ENCODE peak calls at places on chromosomes 1 and 21, in nine cellular contexts. R, G, F, D, B, P, W, O and J are unnamed samples.

GRCh38 chr1:165445388-165445787 is 462 bp upstream of the RXRG start:
- DNase-seq in R (no peak), G (no peak), F (no peak), D (no peak), B (no peak), P (no peak), W (no peak), O (no peak), J (no peak)

GRCh38 chr21:31557421-31557955 is 102.0 kb upstream of the SOD1 start:
- DNase-seq in R (no peak), G (no peak), F (no peak), D (no peak), B (no peak), P (peak; percentile 56), W (no peak), O (no peak), J (no peak)

GRCh38 chr1:171210355-171210754 is 25.3 kb downstream of the FMO2 start:
- DNase-seq in R (no peak), G (no peak), F (no peak), D (peak; percentile 83), B (no peak), P (no peak), W (no peak), O (no peak), J (no peak)

GRCh38 chr1:196680107-196680506 is 28.3 kb downstream of the CFH start:
- DNase-seq in R (no peak), G (no peak), F (no peak), D (peak; percentile 34), B (no peak), P (no peak), W (no peak), O (no peak), J (no peak)

GRCh38 chr1:193479187-193479586 is 292.8 kb upstream of the B3GALT2 start:
- DNase-seq in R (no peak), G (no peak), F (no peak), D (no peak), B (no peak), P (no peak), W (peak; percentile 60), O (no peak), J (peak; percentile 94)

GRCh38 chr1:26046313-26047031 is 554 bp upstream of the SLC30A2 start:
- DNase-seq in R (no peak), G (no peak), F (no peak), D (no peak), B (no peak), P (no peak), W (no peak), O (no peak), J (no peak)

GRCh38 chr1:220300442-220301121 is 28.3 kb upstream of the RAB3GAP2 start:
- DNase-seq in R (peak; percentile 75), G (peak; percentile 83), F (peak; percentile 59), D (peak; percentile 97), B (peak; percentile 87), P (no peak), W (peak; percentile 47), O (peak; percentile 67), J (no peak)

GRCh38 chr21:14403681-14404318 is 20.9 kb upstream of the HSPA13 start:
- DNase-seq in R (no peak), G (no peak), F (no peak), D (peak; percentile 60), B (no peak), P (no peak), W (no peak), O (no peak), J (no peak)

GRCh38 chr1:176017722-176018121 is 189.4 kb downstream of the COP1 start:
- DNase-seq in R (no peak), G (no peak), F (no peak), D (no peak), B (no peak), P (no peak), W (no peak), O (no peak), J (no peak)

GRCh38 chr1:206544562-206545257 is 37.4 kb downstream of the RASSF5 start:
- DNase-seq in R (peak; percentile 74), G (peak; percentile 81), F (peak; percentile 72), D (peak; percentile 57), B (peak; percentile 58), P (peak; percentile 74), W (peak; percentile 82), O (peak; percentile 68), J (peak; percentile 77)

GRCh38 chr1:5662362-5663126 is 329.7 kb downstream of the NPHP4 start:
- DNase-seq in R (no peak), G (no peak), F (no peak), D (no peak), B (no peak), P (no peak), W (no peak), O (no peak), J (no peak)

GRCh38 chr1:55610203-55610602 is 395.0 kb upstream of the USP24 start:
- DNase-seq in R (no peak), G (no peak), F (no peak), D (no peak), B (no peak), P (no peak), W (no peak), O (no peak), J (no peak)

GRCh38 chr1:230231739-230232075 is 164.7 kb downstream of the GALNT2 start:
- DNase-seq in R (peak; percentile 77), G (no peak), F (peak; percentile 58), D (peak; percentile 85), B (peak; percentile 82), P (no peak), W (peak; percentile 87), O (peak; percentile 67), J (no peak)

GRCh38 chr1:218339267-218339831 is 5.8 kb upstream of the TGFB2 start:
- DNase-seq in R (no peak), G (no peak), F (no peak), D (peak; percentile 60), B (no peak), P (no peak), W (no peak), O (no peak), J (no peak)

GRCh38 chr1:26278303-26278702 is 1.6 kb upstream of the SH3BGRL3 start:
- DNase-seq in R (peak; percentile 22), G (peak; percentile 91), F (peak; percentile 44), D (peak; percentile 52), B (peak; percentile 74), P (peak; percentile 51), W (peak; percentile 90), O (peak; percentile 51), J (no peak)

GRCh38 chr1:88701275-88701674 is 17.2 kb downstream of the PKN2 start:
- DNase-seq in R (no peak), G (no peak), F (no peak), D (peak; percentile 33), B (no peak), P (no peak), W (no peak), O (no peak), J (no peak)

GRCh38 chr1:38839363-38839762 is 20.2 kb downstream of the RRAGC start:
- DNase-seq in R (no peak), G (no peak), F (no peak), D (no peak), B (no peak), P (no peak), W (no peak), O (peak; percentile 74), J (no peak)

GRCh38 chr1:227787513-227788278 is 27.8 kb upstream of the PRSS38 start:
- DNase-seq in R (peak; percentile 80), G (peak; percentile 94), F (peak; percentile 91), D (peak; percentile 92), B (peak; percentile 92), P (peak; percentile 96), W (peak; percentile 95), O (peak; percentile 93), J (peak; percentile 76)

GRCh38 chr1:214331827-214332423 is 51.0 kb downstream of the SMYD2 start:
- DNase-seq in R (no peak), G (no peak), F (peak; percentile 23), D (peak; percentile 56), B (no peak), P (no peak), W (peak; percentile 30), O (no peak), J (peak; percentile 65)

GRCh38 chr1:153777648-153778047 is 2.4 kb downstream of the SLC27A3 start:
- DNase-seq in R (no peak), G (no peak), F (no peak), D (peak; percentile 39), B (peak; percentile 73), P (peak; percentile 86), W (no peak), O (no peak), J (no peak)

GRCh38 chr1:153775432-153776311 is 465 bp downstream of the SLC27A3 start:
- DNase-seq in R (peak; percentile 82), G (peak; percentile 86), F (peak; percentile 72), D (peak; percentile 75), B (peak; percentile 84), P (peak; percentile 81), W (peak; percentile 81), O (peak; percentile 59), J (peak; percentile 63)

GRCh38 chr1:153776352-153776751 is 1.1 kb downstream of the SLC27A3 start:
- DNase-seq in R (no peak), G (no peak), F (peak; percentile 12), D (no peak), B (no peak), P (peak; percentile 51), W (no peak), O (no peak), J (no peak)

GRCh38 chr1:153778051-153778823 is 3.0 kb downstream of the SLC27A3 start:
- DNase-seq in R (no peak), G (no peak), F (no peak), D (no peak), B (no peak), P (peak; percentile 58), W (no peak), O (no peak), J (no peak)

GRCh38 chr1:153776971-153777370 is 1.8 kb downstream of the SLC27A3 start:
- DNase-seq in R (no peak), G (no peak), F (no peak), D (no peak), B (no peak), P (peak; percentile 42), W (no peak), O (no peak), J (no peak)
- H3K4me3 ChIP-seq in R (no peak overlapping the region), G (peak overlapping the region; percentile 67), F (peak overlapping the region; percentile 71), D (no peak overlapping the region), B (peak overlapping the region; percentile 69), P (no peak overlapping the region), W (no peak overlapping the region), O (peak overlapping the region; percentile 92), J (no peak overlapping the region)

GRCh38 chr1:156263288-156263655 is 15.4 kb upstream of the PAQR6 start:
- DNase-seq in R (no peak), G (no peak), F (no peak), D (no peak), B (no peak), P (no peak), W (no peak), O (no peak), J (no peak)
- H3K36me3 ChIP-seq in R (no peaks in the 10 kb centered on the region), G (peaks cover 94% of the 10 kb centered on the region), F (peaks cover 98% of the 10 kb centered on the region), D (peaks cover 71% of the 10 kb centered on the region), B (peaks cover 85% of the 10 kb centered on the region), P (peaks cover 18% of the 10 kb centered on the region), W (no peaks in the 10 kb centered on the region), O (peaks cover 97% of the 10 kb centered on the region), J (peaks cover 41% of the 10 kb centered on the region)

GRCh38 chr1:151806170-151806569 is 951 bp upstream of the LINGO4 start:
- DNase-seq in R (no peak), G (no peak), F (no peak), D (no peak), B (no peak), P (no peak), W (no peak), O (no peak), J (no peak)
- H3K4me3 ChIP-seq in R (no peak overlapping the region), G (no peak overlapping the region), F (no peak overlapping the region), D (no peak overlapping the region), B (no peak overlapping the region), P (no peak overlapping the region), W (no peak overlapping the region), O (no peak overlapping the region), J (no peak overlapping the region)

GRCh38 chr1:168195199-168196135 is 16.7 kb downstream of the TIPRL start:
- DNase-seq in R (no peak), G (no peak), F (no peak), D (no peak), B (no peak), P (no peak), W (no peak), O (no peak), J (no peak)
- H3K36me3 ChIP-seq in R (no peaks in the 10 kb centered on the region), G (peaks cover 63% of the 10 kb centered on the region), F (peaks cover 97% of the 10 kb centered on the region), D (peaks cover 41% of the 10 kb centered on the region), B (peaks cover 55% of the 10 kb centered on the region), P (peaks cover 6% of the 10 kb centered on the region), W (peaks cover 3% of the 10 kb centered on the region), O (peaks cover 88% of the 10 kb centered on the region), J (peaks cover 54% of the 10 kb centered on the region)